ENCODE peak calls at places on chromosomes 6 and 20, in four cellular contexts. I, M, X and U are unnamed samples.

GRCh38 chr20:50355593-50356521 is 154.3 kb upstream of the PTPN1 start:
- DNase-seq in I (no peak), M (no peak), X (no peak), U (no peak)

GRCh38 chr6:53651149-53651763 is 14.3 kb downstream of the KLHL31 start:
- DNase-seq in I (peak; percentile 42), M (peak; percentile 23), X (peak; percentile 80), U (peak; percentile 94)

GRCh38 chr6:117389227-117390057 is 36.3 kb downstream of the ROS1 start:
- DNase-seq in I (no peak), M (no peak), X (no peak), U (no peak)

GRCh38 chr6:27592481-27593199 is 119.7 kb upstream of the ZNF184 start:
- DNase-seq in I (peak; percentile 49), M (no peak), X (peak; percentile 42), U (peak; percentile 93)

GRCh38 chr6:27871919-27872633 is 40.1 kb downstream of the OR2B2 start:
- DNase-seq in I (peak; percentile 93), M (peak; percentile 51), X (peak; percentile 97), U (peak; percentile 81)

GRCh38 chr20:44601801-44602204 is 19.4 kb downstream of the PKIG start:
- DNase-seq in I (peak; percentile 62), M (no peak), X (no peak), U (no peak)

GRCh38 chr20:4898282-4898681 is 103.0 kb downstream of the SLC23A2 start:
- DNase-seq in I (peak; percentile 54), M (no peak), X (no peak), U (no peak)

GRCh38 chr20:51457281-51457932 is 85.1 kb downstream of the NFATC2 start:
- DNase-seq in I (no peak), M (no peak), X (no peak), U (no peak)

GRCh38 chr6:24927985-24928735 is 7.6 kb downstream of the RIPOR2 start:
- DNase-seq in I (no peak), M (no peak), X (no peak), U (no peak)

GRCh38 chr20:49483706-49484101 is 1.2 kb upstream of the KCNB1 start:
- DNase-seq in I (no peak), M (no peak), X (no peak), U (peak; percentile 68)

GRCh38 chr6:16352258-16352635 is 113.9 kb downstream of the GMPR start:
- DNase-seq in I (no peak), M (no peak), X (no peak), U (no peak)

GRCh38 chr6:48113130-48113529 is 2.1 kb upstream of the PTCHD4 start:
- DNase-seq in I (no peak), M (no peak), X (peak; percentile 27), U (peak; percentile 72)

GRCh38 chr6:167290786-167291622 is at the start of gene UNC93A:
- DNase-seq in I (no peak), M (no peak), X (no peak), U (no peak)

GRCh38 chr6:106257195-106257594 is 68.4 kb downstream of the ATG5 start:
- DNase-seq in I (no peak), M (no peak), X (peak; percentile 92), U (no peak)

GRCh38 chr6:71066153-71066552 is 109.3 kb upstream of the B3GAT2 start:
- DNase-seq in I (no peak), M (no peak), X (no peak), U (no peak)

GRCh38 chr6:54020311-54020710 is 90.9 kb upstream of the MLIP start:
- DNase-seq in I (no peak), M (no peak), X (no peak), U (no peak)

GRCh38 chr20:63739129-63740069 is at the start of gene SLC2A4RG:
- DNase-seq in I (peak; percentile 99), M (peak; percentile 79), X (peak; percentile 73), U (peak; percentile 84)

GRCh38 chr20:31712564-31713311 is 9.9 kb downstream of the BCL2L1 start:
- DNase-seq in I (peak; percentile 64), M (no peak), X (no peak), U (no peak)

GRCh38 chr6:53168516-53169257 is 20.0 kb upstream of the GCM1 start:
- DNase-seq in I (no peak), M (no peak), X (no peak), U (peak; percentile 8)

GRCh38 chr6:144149558-144149893 is 791 bp upstream of the STX11 start:
- DNase-seq in I (no peak), M (no peak), X (no peak), U (no peak)

GRCh38 chr6:170096191-170096802 is 194.6 kb downstream of the DLL1 start:
- DNase-seq in I (no peak), M (no peak), X (peak; percentile 63), U (no peak)

GRCh38 chr6:57261896-57262295 is 39.8 kb upstream of the RAB23 start:
- DNase-seq in I (no peak), M (no peak), X (no peak), U (no peak)

GRCh38 chr20:57896563-57896962 is 186.7 kb upstream of the PMEPA1 start:
- DNase-seq in I (no peak), M (no peak), X (no peak), U (no peak)

GRCh38 chr20:13101701-13102100 is 92.9 kb downstream of the SPTLC3 start:
- DNase-seq in I (no peak), M (no peak), X (no peak), U (peak; percentile 57)